ENCODE peak calls at places on chromosomes 16 and 17, in six cellular contexts. C is activated CD4-positive, alpha-beta T cell treated with anti-CD3 and anti-CD28 coated beads, Interleukin-2, amount 50 U/mL, for 48 hours; W is mesothelial cell of epicardium; X is stimulated activated CD4-positive, alpha-beta T cell treated with anti-CD3 and anti-CD28 coated beads, Interleukin-12 subunit alpha, Interleukin-12 subunit beta, amount 100 ng/mL, for 48 hours; L is T47D; N is left cardiac atrium. F is an unnamed sample.
A peak's percentile ranks its signal among the peaks of the same experiment; 100 is the strongest.

GRCh38 chr16:68233835-68234187 is 2.1 kb downstream of the ESRP2 start:
- DNase-seq in C (no peak), W (no peak), X (no peak), L (no peak), N (no peak), F (no peak)

GRCh38 chr16:4663756-4664465 is 29.5 kb upstream of the NUDT16L1 start:
- DNase-seq in C (no peak), W (no peak), X (no peak), L (no peak), N (peak; percentile 51), F (peak; percentile 69)

GRCh38 chr17:48432820-48433775 is 3.1 kb upstream of the SKAP1 start:
- DNase-seq in C (no peak), W (no peak), X (no peak), L (no peak), N (no peak), F (no peak)

GRCh38 chr17:15432807-15433547 is 34.4 kb downstream of the CDRT4 start:
- DNase-seq in C (no peak), W (no peak), X (no peak), L (no peak), N (peak; percentile 41), F (no peak)

GRCh38 chr16:3983081-3983520 is 102.6 kb upstream of the CREBBP start:
- DNase-seq in C (peak; percentile 52), W (peak; percentile 78), X (peak; percentile 20), L (peak; percentile 96), N (peak; percentile 72), F (peak; percentile 25)

GRCh38 chr17:66268247-66268927 is 34.0 kb upstream of the PRKCA start:
- DNase-seq in C (no peak), W (no peak), X (no peak), L (no peak), N (no peak), F (no peak)

GRCh38 chr16:71287454-71287853 is 1.7 kb downstream of the CMTR2 start:
- DNase-seq in C (no peak), W (no peak), X (no peak), L (no peak), N (no peak), F (no peak)

GRCh38 chr17:20216154-20216815 is 207.1 kb downstream of the SPECC1 start:
- DNase-seq in C (no peak), W (no peak), X (no peak), L (no peak), N (no peak), F (no peak)

GRCh38 chr17:50840311-50840851 is 5.0 kb downstream of the WFIKKN2 start:
- DNase-seq in C (no peak), W (no peak), X (no peak), L (no peak), N (no peak), F (no peak)

GRCh38 chr17:7750321-7750821 is 32.8 kb downstream of the DNAH2 start:
- DNase-seq in C (no peak), W (no peak), X (no peak), L (no peak), N (no peak), F (no peak)

F was measured in globus pallidus.